ENCODE peak calls at places on chromosomes 3 and 15, in five cellular contexts. Q, X, K, U and F are unnamed samples.

GRCh38 chr3:151112731-151113130 is 27.3 kb downstream of the MED12L start:
- DNase-seq in Q (no peak), X (no peak), K (no peak), U (no peak), F (no peak)

GRCh38 chr15:86115138-86115801 is 35.6 kb downstream of the AGBL1 start:
- DNase-seq in Q (no peak), X (no peak), K (peak), U (no peak), F (no peak)

GRCh38 chr15:94305133-94305532 is 73.8 kb downstream of the MCTP2 start:
- DNase-seq in Q (peak), X (no peak), K (no peak), U (no peak), F (no peak)

GRCh38 chr15:65550681-65551098 is 20.4 kb downstream of the HACD3 start:
- DNase-seq in Q (peak), X (no peak), K (peak), U (no peak), F (no peak)

GRCh38 chr3:66803206-66803605 is 194.9 kb upstream of the KBTBD8 start:
- DNase-seq in Q (no peak), X (no peak), K (no peak), U (no peak), F (peak)

GRCh38 chr15:88035381-88035780 is 221.2 kb downstream of the NTRK3 start:
- DNase-seq in Q (no peak), X (no peak), K (no peak), U (no peak), F (no peak)

GRCh38 chr3:143078883-143079282 is 40.7 kb upstream of the CHST2 start:
- DNase-seq in Q (peak), X (no peak), K (peak), U (no peak), F (no peak)

GRCh38 chr3:63644212-63644777 is 8.2 kb upstream of the SNTN start:
- DNase-seq in Q (no peak), X (no peak), K (no peak), U (peak), F (peak)

GRCh38 chr3:194682651-194683310 is 2.9 kb upstream of the FAM43A start:
- DNase-seq in Q (peak), X (peak), K (peak), U (peak), F (peak)

GRCh38 chr3:159978918-159979703 is 9.5 kb upstream of the IL12A start:
- DNase-seq in Q (no peak), X (no peak), K (no peak), U (no peak), F (no peak)

GRCh38 chr15:25245801-25246622 is 192.8 kb downstream of the UBE3A start:
- DNase-seq in Q (no peak), X (no peak), K (no peak), U (no peak), F (peak)

GRCh38 chr3:73624363-73625123 is at the start of gene PDZRN3:
- DNase-seq in Q (peak), X (peak), K (peak), U (peak), F (peak)

GRCh38 chr3:41581700-41582099 is 380.2 kb downstream of the ULK4 start:
- DNase-seq in Q (no peak), X (no peak), K (no peak), U (no peak), F (no peak)

GRCh38 chr3:99666201-99666600 is 27.8 kb downstream of the COL8A1 start:
- DNase-seq in Q (no peak), X (no peak), K (peak), U (no peak), F (no peak)

GRCh38 chr3:151686257-151686656 is 47.5 kb upstream of the AADACL2 start:
- DNase-seq in Q (no peak), X (no peak), K (no peak), U (no peak), F (no peak)

GRCh38 chr3:134526319-134526718 is 40.5 kb downstream of the CEP63 start:
- DNase-seq in Q (peak), X (no peak), K (no peak), U (no peak), F (no peak)

GRCh38 chr3:191246628-191247027 is 47.6 kb downstream of the OSTN start:
- DNase-seq in Q (peak), X (no peak), K (peak), U (no peak), F (no peak)

GRCh38 chr3:150412599-150413069 is 4.5 kb downstream of the TSC22D2 start:
- DNase-seq in Q (peak), X (no peak), K (peak), U (no peak), F (no peak)

GRCh38 chr3:70298385-70298784 is 14.1 kb downstream of the MDFIC2 start:
- DNase-seq in Q (peak), X (no peak), K (no peak), U (no peak), F (no peak)

GRCh38 chr3:107373896-107374295 is 3.3 kb upstream of the CCDC54 start:
- DNase-seq in Q (no peak), X (no peak), K (no peak), U (no peak), F (no peak)

GRCh38 chr3:192253138-192253537 is 474.2 kb downstream of the FGF12 start:
- DNase-seq in Q (no peak), X (no peak), K (no peak), U (no peak), F (no peak)

GRCh38 chr3:174424656-174425055 is 434.5 kb upstream of the NAALADL2 start:
- DNase-seq in Q (no peak), X (no peak), K (no peak), U (no peak), F (no peak)

GRCh38 chr15:49620174-49620573 is 444 bp downstream of the FAM227B start:
- DNase-seq in Q (peak), X (no peak), K (peak), U (no peak), F (no peak)

GRCh38 chr3:79139395-79140060 is 628.3 kb downstream of the ROBO1 start:
- DNase-seq in Q (peak), X (no peak), K (no peak), U (no peak), F (no peak)

GRCh38 chr3:195087321-195087720 is 183.6 kb downstream of the XXYLT1 start:
- DNase-seq in Q (no peak), X (no peak), K (no peak), U (no peak), F (no peak)

GRCh38 chr15:57334257-57334656 is 42.0 kb upstream of the CGNL1 start:
- DNase-seq in Q (peak), X (no peak), K (peak), U (no peak), F (no peak)

GRCh38 chr3:156307704-156308103 is 187.3 kb downstream of the KCNAB1 start:
- DNase-seq in Q (peak), X (no peak), K (no peak), U (no peak), F (no peak)

GRCh38 chr3:110773413-110773954 is 298.1 kb upstream of the NECTIN3 start:
- DNase-seq in Q (peak), X (no peak), K (peak), U (no peak), F (no peak)

GRCh38 chr15:38041576-38041975 is 107.1 kb downstream of the TMCO5A start:
- DNase-seq in Q (peak), X (no peak), K (peak), U (no peak), F (no peak)

DNA sequence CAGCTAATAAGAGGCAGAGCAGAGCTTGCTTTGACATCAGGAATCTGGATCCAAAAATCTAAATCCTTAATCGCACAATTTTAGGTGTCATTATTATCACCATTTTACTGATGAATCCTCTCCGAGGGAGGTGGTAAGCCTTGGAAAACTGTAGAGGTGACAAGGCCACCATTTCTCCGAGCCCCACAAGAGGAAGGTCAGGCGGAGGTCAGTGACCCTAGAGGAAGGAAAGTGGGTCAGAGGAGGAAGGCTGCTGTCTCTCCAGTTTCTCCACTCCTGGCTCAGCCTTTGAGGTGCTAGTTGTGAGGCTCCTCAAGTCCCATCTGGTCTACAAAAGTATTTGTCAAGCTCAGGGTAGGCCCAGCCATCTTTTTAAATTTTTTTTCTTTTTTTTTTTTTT is 3.2 kb downstream of the DVL3 start:
- DNase-seq in Q (no peak), X (no peak), K (no peak), U (no peak), F (no peak)
- H3K14ac ChIP-seq in Q (no peak), X (no peak), K (no peak), U (no peak), F (no peak)

GRCh38 chr3:101512521-101513418 is at the start of gene SENP7:
- DNase-seq in Q (peak), X (peak), K (peak), U (peak), F (peak)
- H3K14ac ChIP-seq in Q (peak), X (peak), K (no peak), U (no peak), F (no peak)

DNA sequence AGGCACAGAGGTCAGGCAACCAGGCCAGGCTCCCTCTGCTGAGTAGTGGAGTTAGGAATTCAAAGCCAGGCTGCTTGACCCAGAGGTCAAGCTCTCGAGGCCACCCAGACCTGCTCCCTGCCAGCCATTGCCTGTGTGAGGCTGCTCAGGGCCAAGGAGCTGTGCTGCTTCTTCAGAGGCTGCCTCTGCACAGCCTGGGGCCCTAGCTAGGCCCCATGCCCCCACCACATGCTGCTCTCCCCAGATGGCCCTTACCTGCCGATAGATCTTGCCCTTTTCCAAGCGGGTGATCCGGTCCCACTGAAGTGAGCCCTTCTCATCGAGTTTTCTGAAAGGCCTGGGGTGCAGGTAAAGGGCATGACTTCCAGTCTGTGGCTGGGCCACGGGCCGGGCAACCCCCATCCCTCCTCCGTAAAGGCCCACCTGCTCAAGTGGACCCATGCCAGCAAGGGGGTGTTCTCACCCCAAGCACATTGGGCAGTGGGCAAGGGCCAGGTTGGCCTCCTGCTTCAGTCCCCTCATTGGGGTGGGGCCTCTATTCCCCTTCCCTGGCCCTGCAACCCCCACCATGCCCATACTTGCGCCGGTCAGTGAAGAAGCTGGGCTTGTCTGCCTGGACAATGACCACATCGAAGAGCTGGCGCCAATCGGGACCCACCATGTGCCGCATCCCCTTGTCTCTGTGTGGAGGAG is 6.5 kb downstream of the NT5DC2 start:
- DNase-seq in Q (no peak), X (no peak), K (peak), U (no peak), F (no peak)
- H3K14ac ChIP-seq in Q (no peak), X (no peak), K (peak), U (no peak), F (no peak)

GRCh38 chr3:140630866-140631265 is 47.0 kb upstream of the TRIM42 start:
- DNase-seq in Q (no peak), X (no peak), K (no peak), U (no peak), F (no peak)

GRCh38 chr3:140628606-140629005 is 49.3 kb upstream of the TRIM42 start:
- DNase-seq in Q (no peak), X (no peak), K (no peak), U (no peak), F (no peak)

GRCh38 chr3:140629351-140630137 is 48.3 kb upstream of the TRIM42 start:
- DNase-seq in Q (peak), X (no peak), K (peak), U (no peak), F (no peak)

GRCh38 chr3:140627756-140628155 is 50.1 kb upstream of the TRIM42 start:
- DNase-seq in Q (no peak), X (no peak), K (no peak), U (no peak), F (no peak)

GRCh38 chr3:140630366-140630765 is 47.5 kb upstream of the TRIM42 start:
- DNase-seq in Q (no peak), X (no peak), K (no peak), U (no peak), F (no peak)
- H3K14ac ChIP-seq in Q (no peak), X (no peak), K (no peak), U (no peak), F (no peak)

DNA sequence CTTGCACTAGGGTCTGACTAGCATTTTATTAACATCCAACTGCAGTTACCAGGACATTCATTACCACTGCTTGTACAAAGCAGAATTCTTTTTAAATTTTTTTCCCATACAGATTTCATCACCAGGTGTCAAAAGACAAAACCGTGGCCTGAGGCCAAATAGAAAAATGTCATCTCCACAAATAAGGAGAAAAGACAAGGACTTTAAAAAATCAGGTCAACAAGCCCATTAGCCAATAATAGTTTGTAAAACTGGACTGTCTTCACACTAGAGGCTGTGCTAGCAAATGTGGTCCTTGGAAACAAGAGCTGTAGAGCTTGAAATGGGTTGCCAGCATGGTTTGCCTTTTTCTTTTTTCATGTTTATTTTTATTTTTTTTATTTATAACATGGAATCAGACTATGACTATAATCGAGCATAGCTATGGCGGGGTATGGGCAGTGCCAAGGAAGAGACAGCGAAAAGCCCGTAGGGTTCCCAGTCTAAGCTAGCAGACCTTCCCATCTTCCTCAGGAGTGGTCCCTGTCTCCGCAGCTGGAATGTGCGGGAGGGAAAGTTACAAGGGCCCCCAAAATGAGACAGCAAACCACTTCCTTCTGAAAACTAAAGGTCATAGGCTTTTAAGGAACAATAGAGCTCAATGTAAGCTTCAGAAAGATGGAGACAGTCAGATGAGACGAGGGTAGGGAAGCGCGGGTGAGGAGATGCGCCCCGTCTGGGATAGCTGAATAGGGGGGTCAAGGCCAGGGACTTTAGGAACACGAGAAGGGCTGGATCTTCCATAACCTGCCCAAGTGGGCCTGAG is 1.5 kb downstream of the PTPN9 start:
- DNase-seq in Q (peak), X (peak), K (peak), U (no peak), F (no peak)
- H3K14ac ChIP-seq in Q (peak), X (no peak), K (peak), U (no peak), F (no peak)

GRCh38 chr15:71447328-71448250 is 332.3 kb downstream of the THSD4 start:
- DNase-seq in Q (peak), X (no peak), K (no peak), U (no peak), F (peak)

GRCh38 chr15:71451080-71451479 is 335.8 kb downstream of the THSD4 start:
- DNase-seq in Q (no peak), X (no peak), K (no peak), U (no peak), F (no peak)

GRCh38 chr15:71449956-71450355 is 334.7 kb downstream of the THSD4 start:
- DNase-seq in Q (no peak), X (no peak), K (no peak), U (no peak), F (no peak)

GRCh38 chr15:71448688-71449114 is 333.4 kb downstream of the THSD4 start:
- DNase-seq in Q (peak), X (peak), K (peak), U (peak), F (peak)

DNA sequence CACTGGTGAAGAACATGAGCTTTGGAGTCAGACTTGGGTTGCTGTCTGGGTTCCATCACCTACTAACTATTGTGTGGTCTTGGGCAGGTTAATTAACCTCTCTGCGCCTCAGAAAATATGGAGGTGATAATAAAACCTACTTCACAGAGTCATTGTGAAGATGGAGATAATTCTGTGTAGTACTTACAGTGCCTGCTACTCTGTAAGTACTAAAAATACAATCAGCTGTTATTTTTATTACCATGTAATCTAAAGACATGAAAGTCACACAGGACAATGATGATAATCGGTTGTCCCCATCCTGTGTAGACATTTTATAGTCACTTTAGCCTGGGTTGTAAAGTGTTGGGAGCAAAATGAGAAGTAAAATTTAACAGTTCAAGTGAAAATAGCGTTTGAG is 334.1 kb downstream of the THSD4 start:
- DNase-seq in Q (no peak), X (no peak), K (no peak), U (no peak), F (no peak)
- H3K14ac ChIP-seq in Q (no peak), X (no peak), K (no peak), U (no peak), F (no peak)

DNA sequence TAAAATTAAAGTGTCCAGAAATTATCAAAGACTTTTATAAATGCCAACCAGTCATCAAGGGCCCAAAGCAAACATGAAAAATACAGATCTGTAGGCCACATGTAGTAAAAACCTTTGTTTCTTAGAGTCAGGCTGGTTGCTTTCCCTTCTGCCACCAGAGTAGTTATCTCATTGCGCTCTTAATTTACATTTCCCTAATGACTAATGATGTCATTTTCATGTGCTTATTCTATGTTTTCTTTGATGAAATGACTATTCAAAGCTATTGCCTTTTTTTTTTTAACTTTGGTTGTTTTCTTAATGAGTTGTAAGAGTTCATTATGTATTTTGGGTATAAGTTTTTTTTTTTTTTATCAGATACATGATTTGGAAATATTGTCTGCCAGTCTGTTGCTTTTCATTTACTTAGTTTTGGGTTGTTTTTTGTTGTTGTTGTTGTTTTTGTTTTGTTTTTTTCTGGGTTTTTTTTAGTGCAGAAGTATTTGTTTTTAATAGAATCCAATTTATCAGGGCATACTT is 140.6 kb downstream of the HCN4 start:
- DNase-seq in Q (no peak), X (no peak), K (peak), U (no peak), F (no peak)
- H3K14ac ChIP-seq in Q (no peak), X (no peak), K (no peak), U (no peak), F (no peak)

DNA sequence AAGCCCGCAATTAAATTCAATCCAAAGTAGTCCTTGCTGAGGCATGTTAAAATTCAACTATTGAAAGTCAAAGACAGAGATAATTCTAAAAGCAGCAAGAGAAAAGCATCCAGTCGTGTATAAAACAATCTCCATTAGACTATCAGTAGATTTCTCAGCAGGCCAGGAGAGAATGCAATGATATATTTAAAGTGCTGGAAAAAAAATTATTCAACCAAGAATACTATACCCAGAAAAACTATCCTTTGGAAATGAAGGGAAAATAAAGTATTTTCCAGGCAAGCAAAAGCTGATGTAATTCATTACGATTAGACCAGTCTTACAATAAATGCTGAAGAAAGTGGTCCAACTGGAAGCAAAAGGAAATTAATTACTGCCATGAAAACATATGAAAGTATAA is 113.5 kb downstream of the TRIM42 start:
- DNase-seq in Q (no peak), X (no peak), K (no peak), U (no peak), F (no peak)
- H3K14ac ChIP-seq in Q (no peak), X (no peak), K (no peak), U (no peak), F (no peak)

GRCh38 chr15:96053039-96054021 is 277.2 kb upstream of the NR2F2 start:
- DNase-seq in Q (no peak), X (peak), K (peak), U (no peak), F (peak)
- H3K14ac ChIP-seq in Q (peak), X (no peak), K (no peak), U (no peak), F (no peak)

GRCh38 chr15:98734472-98735284 is 86.3 kb downstream of the IGF1R start:
- DNase-seq in Q (peak), X (no peak), K (peak), U (no peak), F (no peak)
- H3K14ac ChIP-seq in Q (peak), X (no peak), K (peak), U (no peak), F (no peak)